ENCODE peak calls at places on chromosomes 11 and 22, in five cellular contexts. One of them, this sample, is unnamed.

GRCh38 chr11:35237860-35238715 is 99.1 kb downstream of the CD44 start:
- DNase-seq in neuronal stem cell: peak; percentile 69
- DNase-seq in mesenchymal stem cell: no peak
- DNase-seq in H1: peak; percentile 23
- DNase-seq in H9: peak; percentile 75
- DNase-seq in this sample: peak; percentile 87

GRCh38 chr11:119337581-119338317 is 2.9 kb downstream of the C1QTNF5 start:
- DNase-seq in H1: no peak
- DNase-seq in mesenchymal stem cell: peak; percentile 96
- DNase-seq in H9: peak; percentile 88
- DNase-seq in neuronal stem cell: peak; percentile 83
- DNase-seq in this sample: no peak

GRCh38 chr11:117840881-117841581 is 16.5 kb upstream of the FXYD2 start:
- DNase-seq in mesenchymal stem cell: no peak
- DNase-seq in neuronal stem cell: no peak
- DNase-seq in H9: no peak
- DNase-seq in H1: no peak
- DNase-seq in this sample: no peak

GRCh38 chr22:26547426-26547825 is 35.2 kb upstream of the TFIP11 start:
- DNase-seq in neuronal stem cell: no peak
- DNase-seq in mesenchymal stem cell: no peak
- DNase-seq in H9: no peak
- DNase-seq in H1: no peak
- DNase-seq in this sample: no peak

GRCh38 chr22:22378446-22379415 is 129.8 kb downstream of the ZNF280B start:
- DNase-seq in mesenchymal stem cell: no peak
- DNase-seq in neuronal stem cell: no peak
- DNase-seq in H1: no peak
- DNase-seq in H9: no peak
- DNase-seq in this sample: no peak

GRCh38 chr11:132595711-132596111 is 936.6 kb downstream of the OPCML start:
- DNase-seq in neuronal stem cell: no peak
- DNase-seq in H1: no peak
- DNase-seq in H9: no peak
- DNase-seq in mesenchymal stem cell: no peak
- DNase-seq in this sample: no peak

GRCh38 chr11:92436026-92436425 is 211.4 kb downstream of the FAT3 start:
- DNase-seq in H1: no peak
- DNase-seq in neuronal stem cell: no peak
- DNase-seq in H9: no peak
- DNase-seq in mesenchymal stem cell: no peak
- DNase-seq in this sample: no peak

GRCh38 chr11:57567210-57567511 is 311 bp downstream of the UBE2L6 start:
- DNase-seq in H9: no peak
- DNase-seq in neuronal stem cell: no peak
- DNase-seq in H1: no peak
- DNase-seq in mesenchymal stem cell: peak; percentile 57
- DNase-seq in this sample: no peak

GRCh38 chr11:93905384-93905783 is 55.0 kb upstream of the VSTM5 start:
- DNase-seq in mesenchymal stem cell: peak; percentile 18
- DNase-seq in neuronal stem cell: no peak
- DNase-seq in H1: no peak
- DNase-seq in H9: no peak
- DNase-seq in this sample: peak; percentile 95

GRCh38 chr22:49014227-49015201 is 813.2 kb downstream of the BRD1 start:
- DNase-seq in H9: peak; percentile 17
- DNase-seq in H1: no peak
- DNase-seq in mesenchymal stem cell: no peak
- DNase-seq in neuronal stem cell: no peak
- DNase-seq in this sample: no peak

GRCh38 chr22:42067706-42068350 is 2.8 kb downstream of the NAGA start:
- DNase-seq in mesenchymal stem cell: no peak
- DNase-seq in neuronal stem cell: no peak
- DNase-seq in H1: no peak
- DNase-seq in H9: no peak
- DNase-seq in this sample: no peak

GRCh38 chr22:28019360-28019759 is 100.3 kb upstream of the PITPNB start:
- DNase-seq in neuronal stem cell: no peak
- DNase-seq in mesenchymal stem cell: no peak
- DNase-seq in H9: no peak
- DNase-seq in H1: no peak
- DNase-seq in this sample: no peak

GRCh38 chr22:20131593-20131855 is at the start of gene ZDHHC8:
- DNase-seq in neuronal stem cell: no peak
- DNase-seq in H1: no peak
- DNase-seq in H9: no peak
- DNase-seq in mesenchymal stem cell: no peak
- DNase-seq in this sample: no peak

GRCh38 chr11:17978553-17979287 is 34.1 kb downstream of the SERGEF start:
- DNase-seq in neuronal stem cell: peak; percentile 39
- DNase-seq in mesenchymal stem cell: peak; percentile 57
- DNase-seq in H9: peak; percentile 75
- DNase-seq in H1: no peak
- DNase-seq in this sample: peak; percentile 73

GRCh38 chr11:2892215-2893020 is 6.8 kb upstream of the CDKN1C start:
- DNase-seq in neuronal stem cell: peak; percentile 73
- DNase-seq in mesenchymal stem cell: peak; percentile 53
- DNase-seq in H1: peak; percentile 59
- DNase-seq in H9: peak; percentile 88
- DNase-seq in this sample: peak; percentile 69

GRCh38 chr11:122214567-122214966 is 98.6 kb upstream of the BLID start:
- DNase-seq in H9: no peak
- DNase-seq in H1: no peak
- DNase-seq in neuronal stem cell: no peak
- DNase-seq in mesenchymal stem cell: no peak
- DNase-seq in this sample: no peak

GRCh38 chr11:88355887-88356286 is 18.4 kb upstream of the CTSC start:
- DNase-seq in mesenchymal stem cell: no peak
- DNase-seq in neuronal stem cell: no peak
- DNase-seq in H1: no peak
- DNase-seq in H9: no peak
- DNase-seq in this sample: no peak

GRCh38 chr11:113954235-113954634 is 20.7 kb upstream of the HTR3A start:
- DNase-seq in neuronal stem cell: no peak
- DNase-seq in mesenchymal stem cell: no peak
- DNase-seq in H9: no peak
- DNase-seq in H1: no peak
- DNase-seq in this sample: no peak

GRCh38 chr11:130905512-130905911 is 10.8 kb downstream of the SNX19 start:
- DNase-seq in H1: no peak
- DNase-seq in H9: no peak
- DNase-seq in neuronal stem cell: no peak
- DNase-seq in mesenchymal stem cell: no peak
- DNase-seq in this sample: no peak

GRCh38 chr22:45323695-45324094 is 14.0 kb downstream of the FAM118A start:
- DNase-seq in neuronal stem cell: no peak
- DNase-seq in H9: no peak
- DNase-seq in H1: no peak
- DNase-seq in mesenchymal stem cell: no peak
- DNase-seq in this sample: no peak

GRCh38 chr11:130180491-130180890 is 20.9 kb downstream of the ST14 start:
- DNase-seq in H9: no peak
- DNase-seq in neuronal stem cell: no peak
- DNase-seq in mesenchymal stem cell: no peak
- DNase-seq in H1: no peak
- DNase-seq in this sample: no peak

GRCh38 chr11:113022267-113022666 is 61.0 kb downstream of the NCAM1 start:
- DNase-seq in H1: no peak
- DNase-seq in mesenchymal stem cell: peak; percentile 43
- DNase-seq in neuronal stem cell: no peak
- DNase-seq in H9: no peak
- DNase-seq in this sample: no peak

GRCh38 chr22:39284142-39284980 is 35.1 kb downstream of the RPL3 start:
- DNase-seq in neuronal stem cell: no peak
- DNase-seq in H9: no peak
- DNase-seq in mesenchymal stem cell: no peak
- DNase-seq in H1: no peak
- DNase-seq in this sample: no peak

GRCh38 chr11:2142762-2143202 is 3.6 kb upstream of the IGF2 start:
- DNase-seq in H9: no peak
- DNase-seq in mesenchymal stem cell: peak; percentile 66
- DNase-seq in neuronal stem cell: no peak
- DNase-seq in H1: no peak
- DNase-seq in this sample: peak; percentile 45

GRCh38 chr11:107453594-107454286 is 3.9 kb downstream of the CWF19L2 start:
- DNase-seq in H9: no peak
- DNase-seq in neuronal stem cell: no peak
- DNase-seq in mesenchymal stem cell: no peak
- DNase-seq in H1: no peak
- DNase-seq in this sample: no peak

GRCh38 chr22:19514831-19515565 is 9.2 kb downstream of the CLDN5 start:
- DNase-seq in H1: no peak
- DNase-seq in neuronal stem cell: no peak
- DNase-seq in H9: no peak
- DNase-seq in mesenchymal stem cell: peak; percentile 2
- DNase-seq in this sample: no peak

GRCh38 chr11:76209956-76210885 is 3.9 kb upstream of the WNT11 start:
- DNase-seq in H9: no peak
- DNase-seq in H1: no peak
- DNase-seq in mesenchymal stem cell: peak; percentile 69
- DNase-seq in neuronal stem cell: peak; percentile 51
- DNase-seq in this sample: peak; percentile 56

GRCh38 chr11:126079640-126080205 is 17.1 kb upstream of the CDON start:
- DNase-seq in neuronal stem cell: no peak
- DNase-seq in H1: no peak
- DNase-seq in H9: peak; percentile 78
- DNase-seq in mesenchymal stem cell: no peak
- DNase-seq in this sample: no peak

GRCh38 chr22:50136431-50137047 is 34.0 kb upstream of the PANX2 start:
- DNase-seq in H1: no peak
- DNase-seq in H9: no peak
- DNase-seq in neuronal stem cell: no peak
- DNase-seq in mesenchymal stem cell: no peak
- DNase-seq in this sample: no peak

GRCh38 chr22:30474121-30474520 is 2.3 kb upstream of the SEC14L3 start:
- DNase-seq in H9: no peak
- DNase-seq in neuronal stem cell: no peak
- DNase-seq in mesenchymal stem cell: no peak
- DNase-seq in H1: no peak
- DNase-seq in this sample: no peak

GRCh38 chr22:42367980-42368378 is 64.2 kb downstream of the NFAM1 start:
- DNase-seq in H1: no peak
- DNase-seq in H9: no peak
- DNase-seq in neuronal stem cell: no peak
- DNase-seq in mesenchymal stem cell: no peak
- DNase-seq in this sample: no peak

GRCh38 chr11:6587360-6587953 is 16.0 kb downstream of the RRP8 start:
- DNase-seq in mesenchymal stem cell: no peak
- DNase-seq in neuronal stem cell: no peak
- DNase-seq in H9: no peak
- DNase-seq in H1: no peak
- DNase-seq in this sample: no peak

GRCh38 chr11:4118107-4118506 is 23.5 kb downstream of the RRM1 start:
- DNase-seq in H9: no peak
- DNase-seq in neuronal stem cell: no peak
- DNase-seq in mesenchymal stem cell: peak; percentile 21
- DNase-seq in H1: no peak
- DNase-seq in this sample: no peak

GRCh38 chr22:41862530-41863266 is 29.8 kb downstream of the SREBF2 start:
- DNase-seq in H9: no peak
- DNase-seq in neuronal stem cell: no peak
- DNase-seq in H1: no peak
- DNase-seq in mesenchymal stem cell: peak; percentile 59
- DNase-seq in this sample: no peak

GRCh38 chr11:3227568-3228444 is 4.4 kb downstream of the MRGPRE start:
- DNase-seq in H9: peak; percentile 31
- DNase-seq in mesenchymal stem cell: no peak
- DNase-seq in neuronal stem cell: no peak
- DNase-seq in H1: no peak
- DNase-seq in this sample: no peak

GRCh38 chr22:50270302-50271010 is at the start of gene MAPK11:
- DNase-seq in H1: no peak
- DNase-seq in neuronal stem cell: peak; percentile 82
- DNase-seq in H9: peak; percentile 84
- DNase-seq in mesenchymal stem cell: peak; percentile 81
- DNase-seq in this sample: peak; percentile 66

DNA sequence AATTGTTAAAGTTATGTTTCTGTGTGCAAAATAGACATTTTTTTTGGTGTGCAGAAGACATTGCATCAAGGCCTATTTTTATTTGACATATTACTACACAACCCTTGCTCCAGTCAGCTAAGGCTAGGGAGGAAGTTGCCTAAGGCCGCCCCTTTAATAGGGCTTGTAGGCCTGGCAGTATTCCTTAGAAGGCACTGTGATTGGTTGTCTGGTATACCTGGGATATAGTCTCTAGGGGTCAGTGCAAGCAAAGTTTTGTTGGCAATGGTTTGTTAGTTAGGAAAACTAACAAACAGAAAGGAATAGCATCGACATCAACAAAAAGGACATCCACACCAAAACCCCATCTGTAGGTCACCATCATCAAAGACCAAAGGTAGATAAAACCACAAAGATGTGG is 16.9 kb downstream of the CCDC15 start:
- DNase-seq in H1: no peak
- DNase-seq in neuronal stem cell: no peak
- DNase-seq in H9: peak; percentile 45
- DNase-seq in mesenchymal stem cell: peak; percentile 45
- DNase-seq in this sample: peak; percentile 47
- H2BK12ac ChIP-seq in H1: no peak overlapping the region
- H2BK12ac ChIP-seq in neuronal stem cell: no peak overlapping the region
- H2BK12ac ChIP-seq in H9: no peak overlapping the region
- H2BK12ac ChIP-seq in mesenchymal stem cell: no peak overlapping the region
- H2BK12ac ChIP-seq in this sample: no peak overlapping the region

GRCh38 chr11:37089439-37089838 is 491.4 kb upstream of the RAG2 start:
- DNase-seq in H9: no peak
- DNase-seq in neuronal stem cell: no peak
- DNase-seq in H1: no peak
- DNase-seq in mesenchymal stem cell: no peak
- DNase-seq in this sample: no peak
- H2BK12ac ChIP-seq in H9: no peak overlapping the region
- H2BK12ac ChIP-seq in neuronal stem cell: no peak overlapping the region
- H2BK12ac ChIP-seq in H1: no peak overlapping the region
- H2BK12ac ChIP-seq in mesenchymal stem cell: no peak overlapping the region
- H2BK12ac ChIP-seq in this sample: no peak overlapping the region

DNA sequence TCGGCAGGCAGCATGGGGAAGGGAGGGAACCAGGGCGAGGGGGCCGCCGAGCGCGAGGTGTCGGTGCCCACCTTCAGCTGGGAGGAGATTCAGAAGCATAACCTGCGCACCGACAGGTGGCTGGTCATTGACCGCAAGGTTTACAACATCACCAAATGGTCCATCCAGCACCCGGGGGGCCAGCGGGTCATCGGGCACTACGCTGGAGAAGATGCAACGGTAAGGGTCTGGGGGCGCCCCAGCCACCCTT is 204 bp downstream of the FADS2 start:
- DNase-seq in H1: no peak
- DNase-seq in H9: no peak
- DNase-seq in mesenchymal stem cell: no peak
- DNase-seq in neuronal stem cell: no peak
- DNase-seq in this sample: no peak
- H2BK12ac ChIP-seq in H1: no peak overlapping the region
- H2BK12ac ChIP-seq in H9: no peak overlapping the region
- H2BK12ac ChIP-seq in mesenchymal stem cell: peak overlapping the region; percentile 59
- H2BK12ac ChIP-seq in neuronal stem cell: peak overlapping the region; percentile 82
- H2BK12ac ChIP-seq in this sample: no peak overlapping the region

GRCh38 chr11:61963016-61963281 is 4.5 kb downstream of the FTH1 start:
- DNase-seq in neuronal stem cell: no peak
- DNase-seq in mesenchymal stem cell: peak; percentile 67
- DNase-seq in H1: no peak
- DNase-seq in H9: no peak
- DNase-seq in this sample: peak; percentile 82
- H2BK12ac ChIP-seq in neuronal stem cell: no peak overlapping the region
- H2BK12ac ChIP-seq in mesenchymal stem cell: no peak overlapping the region
- H2BK12ac ChIP-seq in H1: no peak overlapping the region
- H2BK12ac ChIP-seq in H9: no peak overlapping the region
- H2BK12ac ChIP-seq in this sample: no peak overlapping the region

GRCh38 chr11:23405350-23405937 is 545.2 kb upstream of the CCDC179 start:
- DNase-seq in neuronal stem cell: no peak
- DNase-seq in H1: no peak
- DNase-seq in H9: no peak
- DNase-seq in mesenchymal stem cell: no peak
- DNase-seq in this sample: no peak
- H2BK12ac ChIP-seq in neuronal stem cell: no peak overlapping the region
- H2BK12ac ChIP-seq in H1: no peak overlapping the region
- H2BK12ac ChIP-seq in H9: no peak overlapping the region
- H2BK12ac ChIP-seq in mesenchymal stem cell: no peak overlapping the region
- H2BK12ac ChIP-seq in this sample: no peak overlapping the region

This sample was measured in trophoblast cell.